ENCODE peak calls at places on chromosomes 3 and 15, in seven cellular contexts. A, Q, F, L, O, E and D are unnamed samples.

GRCh38 chr3:153439780-153440179 is 277.8 kb downstream of the RAP2B start:
- DNase-seq in A (peak), Q (no peak), F (no peak), L (no peak), O (no peak), E (no peak), D (no peak)

GRCh38 chr3:194472290-194472920 is 14.4 kb downstream of the ATP13A3 start:
- DNase-seq in A (peak), Q (peak), F (no peak), L (no peak), O (peak), E (no peak), D (no peak)

GRCh38 chr15:44781128-44781810 is 44.9 kb downstream of the TRIM69 start:
- DNase-seq in A (no peak), Q (no peak), F (no peak), L (no peak), O (no peak), E (no peak), D (no peak)

GRCh38 chr15:73902121-73903020 is 23.9 kb upstream of the LOXL1 start:
- DNase-seq in A (no peak), Q (no peak), F (no peak), L (no peak), O (no peak), E (no peak), D (no peak)

GRCh38 chr3:115436767-115437301 is 186.5 kb upstream of the GAP43 start:
- DNase-seq in A (peak), Q (no peak), F (no peak), L (no peak), O (no peak), E (no peak), D (no peak)

GRCh38 chr3:129001817-129002572 is 891 bp downstream of the EFCC1 start:
- DNase-seq in A (no peak), Q (no peak), F (peak), L (no peak), O (no peak), E (peak), D (peak)

GRCh38 chr15:31328425-31328998 is 1.9 kb downstream of the KLF13 start:
- DNase-seq in A (peak), Q (peak), F (no peak), L (no peak), O (peak), E (peak), D (peak)

GRCh38 chr3:106628407-106628806 is 748.8 kb upstream of the CCDC54 start:
- DNase-seq in A (peak), Q (no peak), F (no peak), L (no peak), O (no peak), E (no peak), D (no peak)

GRCh38 chr3:167116120-167116922 is 263.8 kb downstream of the ZBBX start:
- DNase-seq in A (no peak), Q (no peak), F (no peak), L (no peak), O (no peak), E (peak), D (peak)

GRCh38 chr3:121918779-121919483 is 24.7 kb downstream of the SLC15A2 start:
- DNase-seq in A (no peak), Q (no peak), F (no peak), L (no peak), O (no peak), E (no peak), D (no peak)

GRCh38 chr15:65421360-65422215 is 1.2 kb downstream of the IGDCC4 start:
- DNase-seq in A (peak), Q (no peak), F (peak), L (peak), O (no peak), E (no peak), D (no peak)

GRCh38 chr3:30720586-30721313 is 114.3 kb downstream of the TGFBR2 start:
- DNase-seq in A (peak), Q (no peak), F (no peak), L (no peak), O (no peak), E (no peak), D (no peak)

GRCh38 chr3:115975353-115975752 is 352.0 kb downstream of the GAP43 start:
- DNase-seq in A (peak), Q (no peak), F (no peak), L (no peak), O (no peak), E (no peak), D (no peak)

GRCh38 chr15:87408902-87409301 is 847.6 kb downstream of the NTRK3 start:
- DNase-seq in A (no peak), Q (no peak), F (no peak), L (no peak), O (peak), E (no peak), D (no peak)

GRCh38 chr3:100033184-100033583 is 81.1 kb downstream of the FILIP1L start:
- DNase-seq in A (peak), Q (no peak), F (no peak), L (peak), O (no peak), E (no peak), D (no peak)

GRCh38 chr15:51160484-51160883 is 65.8 kb upstream of the TNFAIP8L3 start:
- DNase-seq in A (no peak), Q (no peak), F (no peak), L (no peak), O (no peak), E (no peak), D (no peak)

GRCh38 chr15:51162865-51163762 is 68.4 kb upstream of the TNFAIP8L3 start:
- DNase-seq in A (peak), Q (peak), F (peak), L (peak), O (peak), E (no peak), D (peak)

GRCh38 chr15:51161491-51162260 is 67.0 kb upstream of the TNFAIP8L3 start:
- DNase-seq in A (peak), Q (no peak), F (no peak), L (no peak), O (no peak), E (no peak), D (no peak)

GRCh38 chr15:51168700-51169099 is 74.0 kb upstream of the TNFAIP8L3 start:
- DNase-seq in A (no peak), Q (no peak), F (no peak), L (no peak), O (no peak), E (no peak), D (no peak)

DNA sequence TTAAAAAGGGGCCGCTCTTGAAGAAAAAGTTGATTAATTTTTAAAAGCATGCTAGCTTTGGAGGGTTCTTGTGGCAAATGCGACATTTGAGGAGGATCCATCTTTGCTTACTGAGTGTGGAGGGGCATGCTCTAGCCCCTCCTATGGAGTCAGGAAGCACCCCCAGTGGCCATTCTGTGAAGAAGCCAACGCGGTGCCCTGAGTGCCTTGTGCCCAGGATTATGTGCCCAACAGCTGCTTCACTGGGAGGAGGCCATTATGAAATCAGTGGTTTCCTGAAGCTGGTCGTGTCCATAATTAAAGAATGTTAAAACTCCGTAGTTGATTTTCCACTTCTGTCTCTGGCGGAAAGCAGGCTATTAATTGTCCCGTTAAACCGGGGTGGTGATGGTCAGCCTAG is 69.1 kb upstream of the TNFAIP8L3 start:
- DNase-seq in A (no peak), Q (no peak), F (no peak), L (no peak), O (no peak), E (no peak), D (no peak)
- TF ChIP-seq CTCF in A (no peak), Q (no peak), F (no peak), L (no peak), O (no peak), E (no peak), D (no peak)

GRCh38 chr3:113677745-113678144 is 18.7 kb downstream of the USF3 start:
- DNase-seq in A (no peak), Q (no peak), F (no peak), L (no peak), O (no peak), E (no peak), D (no peak)
- TF ChIP-seq CTCF in A (no peak), Q (no peak), F (no peak), L (no peak), O (no peak), E (no peak), D (no peak)

GRCh38 chr3:12710062-12710461 is 46.1 kb upstream of the RAF1 start:
- DNase-seq in A (no peak), Q (no peak), F (no peak), L (no peak), O (no peak), E (no peak), D (no peak)

GRCh38 chr3:12709334-12709733 is 45.4 kb upstream of the RAF1 start:
- DNase-seq in A (no peak), Q (no peak), F (no peak), L (no peak), O (no peak), E (no peak), D (no peak)

GRCh38 chr3:12706504-12707253 is 42.8 kb upstream of the RAF1 start:
- DNase-seq in A (peak), Q (peak), F (peak), L (no peak), O (peak), E (no peak), D (peak)

GRCh38 chr3:12707425-12707824 is 43.5 kb upstream of the RAF1 start:
- DNase-seq in A (peak), Q (no peak), F (no peak), L (no peak), O (no peak), E (no peak), D (no peak)

GRCh38 chr3:12708584-12709192 is 44.8 kb upstream of the RAF1 start:
- DNase-seq in A (peak), Q (no peak), F (no peak), L (peak), O (no peak), E (no peak), D (no peak)
- TF ChIP-seq CTCF in A (peak), Q (no peak), F (no peak), L (no peak), O (no peak), E (no peak), D (no peak)

GRCh38 chr3:174620138-174620537 is 239.0 kb upstream of the NAALADL2 start:
- DNase-seq in A (peak), Q (no peak), F (no peak), L (no peak), O (peak), E (no peak), D (no peak)
- TF ChIP-seq CTCF in A (peak), Q (no peak), F (peak), L (no peak), O (peak), E (no peak), D (no peak)

GRCh38 chr3:13047296-13048165 is 25.7 kb downstream of the IQSEC1 start:
- DNase-seq in A (no peak), Q (no peak), F (no peak), L (no peak), O (no peak), E (no peak), D (no peak)
- TF ChIP-seq CTCF in A (peak), Q (no peak), F (no peak), L (no peak), O (peak), E (no peak), D (no peak)

GRCh38 chr3:156448300-156448699 is 106.6 kb downstream of the SSR3 start:
- DNase-seq in A (peak), Q (peak), F (no peak), L (no peak), O (peak), E (no peak), D (no peak)
- TF ChIP-seq CTCF in A (peak), Q (peak), F (peak), L (no peak), O (peak), E (no peak), D (no peak)